ENCODE peak calls at places on chromosomes 4 and X, in five cellular contexts. E is transverse colon, T is HCT116, H is ovary, O is gastrocnemius medialis. Y is an unnamed sample. For H3K36me3, the result is how much of the 10 kb centered on the place peaks cover.

GRCh38 chrX:131072871-131073571 is 14.9 kb downstream of the ARHGAP36 start:
- DNase-seq in O (no peak), T (no peak), E (no peak), H (no peak), Y (no peak)

GRCh38 chr4:62644372-62644771 is 1444.2 kb downstream of the ADGRL3 start:
- DNase-seq in O (no peak), E (peak), H (no peak), T (no peak), Y (no peak)

GRCh38 chr4:10082459-10083272 is 33.9 kb downstream of the WDR1 start:
- DNase-seq in E (peak), H (peak), O (peak), T (no peak), Y (peak)

GRCh38 chr4:125389713-125390112 is 75.0 kb downstream of the FAT4 start:
- DNase-seq in O (no peak), E (no peak), T (no peak), H (no peak), Y (no peak)

GRCh38 chrX:39020051-39020669 is 218.9 kb downstream of the MID1IP1 start:
- DNase-seq in O (no peak), H (no peak), E (no peak), T (no peak), Y (no peak)

GRCh38 chr4:95546236-95546635 is 2.5 kb downstream of the UNC5C start:
- DNase-seq in O (no peak), H (no peak), T (no peak), E (no peak), Y (no peak)

GRCh38 chrX:133412246-133412645 is 3.0 kb downstream of the GPC4 start:
- DNase-seq in T (no peak), H (no peak), E (no peak), O (no peak), Y (no peak)

GRCh38 chrX:40201486-40201885 is 103.7 kb upstream of the BCOR start:
- DNase-seq in H (no peak), T (no peak), O (no peak), E (no peak), Y (no peak)

GRCh38 chrX:93875621-93876282 is 201.7 kb downstream of the FAM133A start:
- DNase-seq in T (no peak), E (no peak), O (no peak), H (no peak), Y (no peak)

GRCh38 chr4:153161599-153161971 is 42.7 kb upstream of the TRIM2 start:
- DNase-seq in E (no peak), T (no peak), H (no peak), O (no peak), Y (no peak)

GRCh38 chrX:110407910-110408545 is 49.4 kb downstream of the RTL9 start:
- DNase-seq in E (peak), O (peak), T (peak), H (peak), Y (no peak)

GRCh38 chrX:142977128-142977914 is 48.4 kb upstream of the SPANXN4 start:
- DNase-seq in E (no peak), H (no peak), O (no peak), T (no peak), Y (no peak)

GRCh38 chr4:83830138-83830537 is 294.2 kb downstream of the GPAT3 start:
- DNase-seq in T (no peak), H (no peak), E (no peak), O (no peak), Y (no peak)

GRCh38 chrX:150159537-150159936 is 203.6 kb upstream of the MAMLD1 start:
- DNase-seq in H (no peak), O (no peak), E (no peak), T (no peak), Y (no peak)

GRCh38 chr4:111775908-111776307 is 369.3 kb upstream of the FAM241A start:
- DNase-seq in T (no peak), H (no peak), E (no peak), O (no peak), Y (no peak)

GRCh38 chr4:16897351-16897750 is 1.1 kb downstream of the LDB2 start:
- DNase-seq in T (no peak), H (no peak), E (no peak), O (no peak), Y (no peak)

GRCh38 chr4:25158817-25159216 is 1.4 kb downstream of the SEPSECS start:
- DNase-seq in O (no peak), H (no peak), T (no peak), E (no peak), Y (no peak)

GRCh38 chrX:37701588-37701987 is 16.0 kb downstream of the XK start:
- DNase-seq in T (no peak), H (no peak), O (peak), E (no peak), Y (no peak)

GRCh38 chr4:120084327-120084726 is 17.7 kb upstream of the MAD2L1 start:
- DNase-seq in T (no peak), E (no peak), O (no peak), H (no peak), Y (no peak)

GRCh38 chr4:2949782-2950125 is 13.5 kb downstream of the NOP14 start:
- DNase-seq in E (no peak), H (no peak), O (no peak), T (no peak), Y (no peak)
- H3K36me3 ChIP-seq in E (under half), H (under half), O (under half), T (half or more), Y (half or more)

GRCh38 chr4:172726001-172726423 is 442.6 kb upstream of the GALNT7 start:
- DNase-seq in T (no peak), O (no peak), E (peak), H (no peak), Y (no peak)
- TF ChIP-seq POLR2A in T (no peak), O (no peak), E (no peak), H (no peak), Y (no peak)

GRCh38 chr4:121693450-121693849 is 3.3 kb downstream of the ANXA5 start:
- DNase-seq in E (no peak), O (no peak), T (no peak), H (no peak), Y (no peak)

GRCh38 chr4:121697626-121698025 is 846 bp upstream of the ANXA5 start:
- DNase-seq in O (no peak), T (no peak), H (no peak), E (no peak), Y (no peak)

GRCh38 chr4:121698119-121698732 is 1.4 kb upstream of the ANXA5 start:
- DNase-seq in H (peak), T (no peak), O (no peak), E (no peak), Y (no peak)

GRCh38 chr4:121696641-121697461 is at the start of gene ANXA5:
- DNase-seq in O (peak), E (peak), T (peak), H (peak), Y (peak)

DNA sequence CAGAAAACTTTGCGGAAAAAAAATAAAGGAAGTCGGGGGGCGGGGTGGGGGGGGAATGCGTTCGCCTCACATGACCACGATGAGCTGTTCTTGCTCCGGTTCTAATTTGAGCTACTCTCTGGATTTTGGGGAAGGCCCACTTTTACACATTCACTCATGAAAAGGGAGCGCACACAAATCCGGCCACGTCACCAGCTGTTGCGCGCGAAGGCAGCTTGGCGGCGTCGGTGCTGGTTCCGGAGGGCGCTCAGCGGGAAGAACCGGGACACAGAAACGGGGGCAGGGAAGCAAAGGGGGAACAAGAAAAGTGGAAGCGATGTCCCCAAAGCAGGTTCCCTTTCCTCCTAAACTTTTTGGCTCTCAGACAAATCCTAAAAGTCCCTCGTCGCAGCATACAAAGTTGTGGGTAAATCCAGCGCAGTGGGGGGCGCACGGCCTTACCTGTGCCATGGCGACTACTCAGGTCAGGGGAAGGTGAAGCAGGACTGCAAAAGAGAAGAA is 590 bp downstream of the ANXA5 start:
- DNase-seq in T (no peak), E (peak), O (peak), H (peak), Y (peak)
- TF ChIP-seq CTCF in T (peak), E (peak), O (no peak), H (peak), Y (no peak)

DNA sequence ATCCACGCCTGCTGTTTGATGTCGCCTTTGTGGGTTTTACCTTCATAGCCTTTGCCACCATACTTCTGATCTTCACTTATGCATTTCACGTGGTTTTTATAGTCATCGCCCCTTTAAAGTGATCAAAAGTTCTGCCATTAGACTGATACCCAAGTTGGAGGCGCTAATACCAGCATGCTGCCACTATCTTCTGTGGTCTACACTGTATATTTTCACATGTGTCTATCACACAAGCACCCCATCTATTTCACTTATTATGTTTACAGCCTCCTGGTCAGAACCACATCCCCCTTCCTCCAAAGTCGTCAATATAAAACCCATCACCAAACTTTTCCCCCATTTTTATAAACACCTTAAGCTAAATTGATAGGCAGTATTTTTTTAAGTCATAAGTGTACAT is 8.2 kb downstream of the LYAR start:
- DNase-seq in E (no peak), H (no peak), T (no peak), O (no peak), Y (no peak)
- H3K36me3 ChIP-seq in E (under half), H (under half), T (half or more), O (under half), Y (half or more)

DNA sequence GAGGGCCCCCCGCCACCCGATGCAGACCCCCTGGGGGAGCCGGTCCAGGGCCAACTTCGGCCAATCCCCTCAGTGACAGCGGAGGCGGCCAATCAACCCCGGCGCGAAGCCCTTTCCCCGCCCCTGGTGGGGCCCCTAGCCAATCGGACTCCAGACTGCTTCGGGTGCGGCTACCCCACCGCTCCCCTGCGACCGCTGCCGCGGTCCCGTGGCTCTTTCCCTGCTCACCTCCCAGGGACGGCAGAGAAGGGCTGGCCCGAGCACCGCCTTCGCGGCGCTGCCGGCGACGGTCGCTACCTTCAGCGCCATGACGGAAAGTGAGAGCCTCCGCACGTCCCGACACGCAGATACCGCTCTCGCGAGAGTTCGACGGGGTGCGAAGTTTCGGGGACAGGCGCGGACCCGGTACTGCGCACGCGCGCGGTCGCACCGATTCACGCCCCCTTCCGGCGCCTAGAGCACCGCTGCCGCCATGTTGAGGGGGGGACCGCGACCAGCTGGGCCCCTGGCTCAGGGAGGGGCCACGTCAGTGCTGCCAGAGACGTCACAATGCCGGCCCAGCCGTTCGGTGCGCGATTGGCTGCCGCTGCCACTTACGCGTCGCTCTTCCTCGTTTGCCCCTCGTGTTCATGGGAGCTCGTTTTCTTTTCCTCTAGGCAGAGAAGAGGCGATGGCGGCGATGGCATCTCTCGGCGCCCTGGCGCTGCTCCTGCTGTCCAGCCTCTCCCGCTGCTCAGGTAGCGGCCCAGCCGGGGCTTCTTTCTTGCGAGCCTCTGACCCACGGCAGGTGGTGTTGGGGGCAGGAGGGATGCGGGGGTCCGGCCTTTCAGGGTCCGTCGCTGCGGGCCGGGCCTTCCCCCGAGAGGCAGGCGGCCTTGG is at the start of the genes IDH3G and SSR4:
- DNase-seq in H (peak), E (peak), T (peak), O (peak), Y (peak)
- TF ChIP-seq POLR2A in H (peak), E (peak), T (no peak), O (peak), Y (peak)

DNA sequence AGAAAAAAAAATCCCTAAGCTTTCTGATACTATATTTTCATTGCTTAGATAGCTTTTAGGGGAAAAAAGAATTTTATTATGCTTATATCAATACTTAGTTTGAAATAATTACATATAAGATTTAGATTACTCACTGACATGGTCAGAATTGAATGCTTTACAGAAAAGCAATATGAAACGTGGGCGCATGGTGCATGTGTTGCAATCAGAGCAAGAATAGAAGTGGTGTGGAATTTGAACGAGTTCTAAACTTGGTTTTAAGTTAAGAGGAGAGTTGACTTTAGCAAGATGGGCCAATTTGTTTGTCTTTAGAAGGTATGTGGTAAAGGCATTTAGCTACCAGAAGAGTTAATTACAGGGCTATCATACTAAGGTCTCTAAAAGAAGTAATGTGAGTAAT is 21.4 kb downstream of the OCRL start:
- DNase-seq in H (no peak), T (no peak), E (no peak), O (peak), Y (no peak)
- TF ChIP-seq CTCF in H (no peak), T (no peak), E (no peak), O (no peak), Y (no peak)

GRCh38 chr4:52633846-52634245 is 25.3 kb downstream of the USP46 start:
- DNase-seq in E (no peak), H (no peak), T (no peak), O (no peak), Y (no peak)

GRCh38 chr4:52622564-52622963 is 36.5 kb downstream of the USP46 start:
- DNase-seq in H (no peak), E (no peak), O (no peak), T (no peak), Y (no peak)

GRCh38 chr4:52628974-52629373 is 30.1 kb downstream of the USP46 start:
- DNase-seq in H (no peak), T (no peak), E (no peak), O (no peak), Y (no peak)

GRCh38 chr4:52628543-52628942 is 30.6 kb downstream of the USP46 start:
- DNase-seq in H (no peak), T (no peak), E (no peak), O (no peak), Y (no peak)

DNA sequence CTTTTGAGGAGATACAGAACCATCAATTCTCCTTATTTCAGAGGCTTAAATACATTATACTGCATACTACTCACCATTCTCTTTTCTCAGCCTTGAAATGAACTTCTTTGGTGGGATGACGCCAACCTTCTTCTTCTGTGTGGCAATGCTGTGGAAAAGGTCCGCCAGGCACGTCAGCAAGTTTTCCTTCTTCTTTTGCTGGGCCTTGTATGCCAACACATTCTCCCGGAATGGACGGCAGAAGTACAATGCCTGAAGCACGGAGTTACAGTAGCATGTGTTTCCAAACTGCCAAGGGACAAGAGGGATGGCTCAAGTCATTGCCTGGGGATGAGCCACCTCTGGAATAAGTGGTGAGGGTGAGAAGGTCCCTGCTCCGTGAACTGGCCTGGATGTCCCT is 31.2 kb downstream of the USP46 start:
- DNase-seq in T (no peak), H (no peak), E (no peak), O (no peak), Y (no peak)
- H3K36me3 ChIP-seq in T (under half), H (under half), E (under half), O (under half), Y (under half)

GRCh38 chr4:148444296-148445070 is 2.3 kb upstream of the NR3C2 start:
- DNase-seq in T (no peak), E (peak), O (peak), H (peak), Y (peak)

GRCh38 chr4:148441624-148441985 is 609 bp downstream of the NR3C2 start:
- DNase-seq in O (no peak), T (no peak), E (no peak), H (peak), Y (no peak)

GRCh38 chr4:148442830-148443549 is 776 bp upstream of the NR3C2 start:
- DNase-seq in E (peak), T (no peak), O (no peak), H (no peak), Y (no peak)

GRCh38 chr4:148443550-148444295 is 1.5 kb upstream of the NR3C2 start:
- DNase-seq in O (peak), H (peak), T (no peak), E (peak), Y (no peak)

DNA sequence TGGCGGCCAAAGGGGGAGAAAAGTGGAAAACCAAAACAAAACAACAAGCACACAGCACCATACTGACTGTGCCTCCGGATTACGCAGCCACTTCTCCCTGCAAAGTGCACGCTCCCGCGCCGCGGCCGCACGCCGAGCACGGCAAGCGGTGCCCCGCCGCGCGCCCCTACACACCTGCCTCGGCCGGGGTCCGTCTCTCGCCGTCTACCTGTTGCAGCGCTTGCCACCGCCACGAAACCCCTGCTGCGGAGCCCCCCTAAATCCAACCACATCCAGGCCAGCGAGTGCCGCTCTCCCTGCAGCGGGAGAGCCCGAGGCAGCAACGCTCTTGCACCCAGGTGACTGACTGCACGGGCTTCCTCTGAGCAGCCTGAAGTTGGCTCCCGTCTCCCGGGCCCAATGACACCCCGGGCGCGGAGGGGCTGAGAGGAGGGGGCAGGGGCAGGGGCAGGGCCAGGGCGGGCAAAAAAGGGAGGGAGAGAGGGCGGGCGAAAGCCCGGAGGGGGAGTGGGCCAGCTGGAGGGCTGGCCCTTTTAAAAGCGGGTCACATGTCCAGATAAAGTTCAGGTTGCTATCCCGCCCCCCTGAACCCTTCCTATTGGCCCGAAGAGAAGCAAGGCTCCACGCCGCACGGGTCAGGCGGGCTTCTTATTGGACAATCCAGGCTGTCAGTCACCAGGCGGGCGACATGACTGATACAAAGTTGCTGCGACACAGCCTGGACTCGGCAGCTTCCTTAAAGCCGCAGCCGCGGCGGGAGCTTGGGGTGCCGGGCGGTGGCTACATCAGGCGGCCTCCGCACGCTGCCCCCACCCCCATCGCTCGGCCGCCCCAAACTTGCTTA is at the start of gene NR3C2:
- DNase-seq in E (peak), H (peak), T (peak), O (peak), Y (peak)
- TF ChIP-seq POLR2A in E (peak), H (peak), T (peak), O (peak), Y (peak)